ENCODE peak calls at places on chromosome 16, in ten cellular contexts. X is stimulated activated CD8-positive, alpha-beta memory T cell treated with anti-CD3 and anti-CD28 coated beads, Interleukin-15, amount 100 ng/mL, for 24 hours; D is caudate nucleus; T is activated naive CD4-positive, alpha-beta T cell treated with anti-CD3 and anti-CD28 coated beads, Interleukin-2, amount 10 ng/mL, durations not matched to agents 7 days and 5 days; N is mammary epithelial cell; A is activated naive CD8-positive, alpha-beta T cell treated with anti-CD3 and anti-CD28 coated beads for 36 hours; P is uterus; Y is amygdala; R is DMS153; F is HFFc6. J is an unnamed sample.

GRCh38 chr16:76910931-76911330 is 280.1 kb upstream of the MON1B start:
- DNase-seq in Y (no peak), P (no peak), R (no peak), T (no peak), A (no peak), X (no peak), D (no peak), N (peak; percentile 66), F (no peak), J (no peak)

GRCh38 chr16:53007095-53007494 is 45.6 kb downstream of the CHD9NB start:
- DNase-seq in T (no peak), D (no peak), R (no peak), Y (no peak), P (no peak), A (no peak), F (no peak), X (no peak), N (no peak), J (no peak)

GRCh38 chr16:81868057-81868748 is 89.1 kb downstream of the PLCG2 start:
- DNase-seq in F (no peak), N (no peak), D (no peak), X (no peak), P (no peak), T (no peak), R (no peak), A (no peak), Y (no peak), J (no peak)

GRCh38 chr16:69880640-69881133 is 70.4 kb upstream of the CLEC18A start:
- DNase-seq in A (no peak), X (no peak), F (peak; percentile 35), R (no peak), T (no peak), Y (no peak), P (no peak), N (no peak), D (no peak), J (no peak)

GRCh38 chr16:83609178-83609577 is 198.6 kb upstream of the HSBP1 start:
- DNase-seq in Y (no peak), X (no peak), P (no peak), D (no peak), N (no peak), T (no peak), F (no peak), R (no peak), A (no peak), J (no peak)

GRCh38 chr16:30677931-30678585 is 19.8 kb downstream of the FBRS start:
- DNase-seq in P (no peak), D (no peak), R (no peak), X (no peak), A (no peak), Y (no peak), T (no peak), F (no peak), N (no peak), J (no peak)

GRCh38 chr16:21076186-21076883 is 74.3 kb downstream of the DNAH3 start:
- DNase-seq in N (no peak), A (no peak), T (no peak), Y (no peak), P (no peak), F (no peak), D (no peak), R (no peak), X (no peak), J (no peak)

GRCh38 chr16:81996664-81997529 is 14.4 kb downstream of the SDR42E1 start:
- DNase-seq in N (peak; percentile 38), R (no peak), X (no peak), F (peak; percentile 55), D (no peak), P (peak; percentile 25), Y (no peak), T (no peak), A (no peak), J (no peak)

GRCh38 chr16:80883159-80883642 is 78.8 kb upstream of the CDYL2 start:
- DNase-seq in P (no peak), N (no peak), D (no peak), A (no peak), F (no peak), X (no peak), R (no peak), T (no peak), Y (no peak), J (no peak)